ENCODE peak calls at places on chromosome 21, in seven cellular contexts. S is K562, D is GM12878, J is HCT116, G is SK-N-SH, N is H1, R is HepG2. I is an unnamed sample.

GRCh38 chr21:41255190-41255589 is 61.4 kb upstream of the FAM3B start:
- DNase-seq in G (no peak), D (no peak), J (no peak), R (no peak), N (no peak), S (no peak), I (no peak)

GRCh38 chr21:37367758-37368535 is 1.4 kb downstream of the DYRK1A start:
- DNase-seq in J (no peak), N (peak), S (peak), D (no peak), R (no peak), G (peak), I (peak)

GRCh38 chr21:42845296-42845965 is 33.9 kb downstream of the WDR4 start:
- DNase-seq in G (peak), R (no peak), J (no peak), D (no peak), S (no peak), N (no peak), I (no peak)

GRCh38 chr21:40416572-40416971 is 430.4 kb downstream of the DSCAM start:
- DNase-seq in G (no peak), N (no peak), R (no peak), S (no peak), J (no peak), D (no peak), I (no peak)

GRCh38 chr21:36487641-36488307 is 7.9 kb upstream of the CLDN14 start:
- DNase-seq in G (no peak), J (no peak), R (no peak), D (no peak), S (no peak), N (no peak), I (peak)

GRCh38 chr21:18622383-18622782 is 218.8 kb upstream of the TMPRSS15 start:
- DNase-seq in S (no peak), N (no peak), G (no peak), D (no peak), J (no peak), R (no peak), I (no peak)

GRCh38 chr21:38170283-38170682 is 86.5 kb upstream of the KCNJ15 start:
- DNase-seq in D (no peak), G (no peak), J (no peak), N (peak), R (no peak), S (no peak), I (no peak)

GRCh38 chr21:31363720-31364119 is 19.7 kb upstream of the TIAM1 start:
- DNase-seq in N (no peak), R (no peak), S (no peak), G (no peak), D (no peak), J (no peak), I (no peak)

GRCh38 chr21:30579351-30579750 is 10.8 kb downstream of the KRTAP22-2 start:
- DNase-seq in S (no peak), R (no peak), N (no peak), J (no peak), G (no peak), D (no peak), I (no peak)

GRCh38 chr21:36350282-36350910 is 30.4 kb downstream of the MORC3 start:
- DNase-seq in R (no peak), N (no peak), G (no peak), J (no peak), D (no peak), S (no peak), I (no peak)

GRCh38 chr21:38346286-38346685 is 89.5 kb downstream of the KCNJ15 start:
- DNase-seq in R (no peak), N (no peak), J (no peak), D (no peak), S (no peak), G (no peak), I (no peak)

GRCh38 chr21:31530918-31531705 is 128.4 kb upstream of the SOD1 start:
- DNase-seq in D (no peak), G (peak), N (no peak), S (no peak), R (no peak), J (no peak), I (peak)

GRCh38 chr21:42732033-42732410 is 78.6 kb downstream of the PDE9A start:
- DNase-seq in G (no peak), J (no peak), S (no peak), N (no peak), D (no peak), R (no peak), I (no peak)

GRCh38 chr21:35812679-35813078 is 247.6 kb downstream of the SETD4 start:
- DNase-seq in R (no peak), D (no peak), N (no peak), S (no peak), J (no peak), G (no peak), I (no peak)

GRCh38 chr21:41713495-41714281 is 53.2 kb downstream of the RIPK4 start:
- DNase-seq in G (no peak), N (no peak), D (no peak), J (no peak), R (peak), S (no peak), I (no peak)

GRCh38 chr21:29431680-29432079 is 133.0 kb downstream of the BACH1 start:
- DNase-seq in R (no peak), S (no peak), D (no peak), J (no peak), N (no peak), G (no peak), I (no peak)

GRCh38 chr21:15842565-15842880 is 112.7 kb downstream of the USP25 start:
- DNase-seq in J (no peak), G (no peak), D (no peak), R (no peak), N (no peak), S (no peak), I (no peak)

GRCh38 chr21:42661688-42662429 is 8.4 kb downstream of the PDE9A start:
- DNase-seq in N (no peak), D (no peak), G (no peak), J (no peak), R (no peak), S (no peak), I (no peak)

GRCh38 chr21:35316933-35317332 is 267.8 kb upstream of the RUNX1 start:
- DNase-seq in N (no peak), R (no peak), D (no peak), S (no peak), J (no peak), G (peak), I (no peak)

GRCh38 chr21:31630062-31630711 is 29.3 kb upstream of the SOD1 start:
- DNase-seq in R (peak), G (no peak), S (no peak), J (peak), D (no peak), N (no peak), I (no peak)

GRCh38 chr21:43809346-43809799 is 20.0 kb downstream of the RRP1 start:
- DNase-seq in N (no peak), G (no peak), R (no peak), D (no peak), S (no peak), J (no peak), I (no peak)

GRCh38 chr21:27837933-27838332 is 871.0 kb upstream of the ADAMTS5 start:
- DNase-seq in D (no peak), J (no peak), S (no peak), R (no peak), G (no peak), N (no peak), I (no peak)

GRCh38 chr21:41348434-41348833 is 13.4 kb upstream of the MX2 start:
- DNase-seq in N (no peak), R (no peak), D (no peak), G (no peak), J (no peak), S (no peak), I (no peak)

GRCh38 chr21:18138507-18138906 is 106.1 kb upstream of the CHODL start:
- DNase-seq in N (no peak), D (no peak), S (no peak), G (no peak), R (no peak), J (no peak), I (no peak)

GRCh38 chr21:45004059-45004422 is 64.2 kb downstream of the SLX9 start:
- DNase-seq in N (no peak), D (no peak), J (no peak), S (no peak), G (no peak), R (no peak), I (no peak)
- TF ChIP-seq JUND in N (no peak), D (no peak), J (no peak), S (no peak), G (no peak), R (no peak), I (no peak)

GRCh38 chr21:45568383-45568782 is 26.1 kb upstream of the SLC19A1 start:
- DNase-seq in N (no peak), D (no peak), S (no peak), J (no peak), G (no peak), R (no peak), I (no peak)
- TF ChIP-seq JUND in N (no peak), D (no peak), S (no peak), J (no peak), G (no peak), R (no peak), I (no peak)

GRCh38 chr21:32802954-32803353 is 31.4 kb upstream of the PAXBP1 start:
- DNase-seq in R (no peak), D (no peak), J (no peak), S (no peak), N (no peak), G (no peak), I (no peak)

GRCh38 chr21:32800056-32800455 is 28.5 kb upstream of the PAXBP1 start:
- DNase-seq in J (no peak), N (no peak), S (no peak), R (no peak), G (no peak), D (no peak), I (no peak)

GRCh38 chr21:32807717-32808380 is 36.3 kb upstream of the PAXBP1 start:
- DNase-seq in G (no peak), R (no peak), S (no peak), N (no peak), J (no peak), D (no peak), I (no peak)

GRCh38 chr21:32806810-32807386 is 35.3 kb upstream of the PAXBP1 start:
- DNase-seq in J (no peak), N (no peak), G (no peak), D (no peak), R (no peak), S (no peak), I (no peak)

GRCh38 chr21:32803651-32804050 is 32.1 kb upstream of the PAXBP1 start:
- DNase-seq in D (no peak), G (no peak), N (no peak), S (no peak), R (no peak), J (no peak), I (no peak)
- TF ChIP-seq JUND in D (no peak), G (no peak), N (no peak), S (no peak), R (no peak), J (no peak), I (no peak)

GRCh38 chr21:44812640-44813039 is 5.2 kb downstream of the SUMO3 start:
- DNase-seq in N (no peak), R (no peak), S (no peak), J (no peak), D (no peak), G (no peak), I (no peak)
- TF ChIP-seq JUND in N (no peak), R (no peak), S (no peak), J (no peak), D (no peak), G (no peak), I (no peak)

GRCh38 chr21:45000637-45001133 is 60.9 kb downstream of the SLX9 start:
- DNase-seq in J (no peak), S (no peak), D (no peak), R (no peak), G (no peak), N (no peak), I (no peak)
- TF ChIP-seq JUND in J (no peak), S (no peak), D (no peak), R (no peak), G (no peak), N (no peak), I (no peak)

DNA sequence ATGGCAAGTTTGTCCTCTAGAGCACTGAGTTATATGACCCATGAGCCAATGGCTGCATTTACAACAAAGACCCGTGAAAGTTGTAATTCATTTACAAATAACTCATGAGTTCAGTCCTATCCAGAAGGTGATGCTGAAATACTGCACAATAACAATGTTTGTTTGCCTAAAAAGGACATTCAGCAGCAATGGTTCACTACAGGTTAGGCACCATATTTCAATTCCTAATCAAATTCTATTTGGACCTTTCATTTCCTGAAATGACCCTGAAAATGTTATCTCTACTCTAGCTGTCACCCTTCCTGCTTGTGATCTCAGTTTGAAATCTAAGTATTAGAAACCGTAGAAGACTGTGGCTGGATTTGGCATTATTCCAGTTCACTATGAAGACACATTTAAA is 191.2 kb upstream of the SAMSN1 start:
- DNase-seq in J (no peak), S (no peak), D (no peak), G (no peak), R (no peak), N (no peak), I (no peak)
- TF ChIP-seq JUND in J (no peak), S (no peak), D (no peak), G (no peak), R (no peak), N (no peak), I (no peak)

GRCh38 chr21:26836546-26836945 is 8.7 kb downstream of the ADAMTS1 start:
- DNase-seq in D (no peak), G (no peak), N (no peak), J (no peak), S (no peak), R (no peak), I (no peak)

GRCh38 chr21:26833460-26833939 is 11.7 kb downstream of the ADAMTS1 start:
- DNase-seq in N (no peak), G (no peak), R (no peak), S (no peak), J (no peak), D (no peak), I (no peak)

GRCh38 chr21:26835714-26836265 is 9.4 kb downstream of the ADAMTS1 start:
- DNase-seq in J (no peak), G (no peak), D (no peak), S (no peak), R (no peak), N (no peak), I (no peak)

GRCh38 chr21:26834181-26834945 is 10.8 kb downstream of the ADAMTS1 start:
- DNase-seq in N (no peak), J (no peak), R (no peak), S (no peak), G (no peak), D (no peak), I (no peak)

DNA sequence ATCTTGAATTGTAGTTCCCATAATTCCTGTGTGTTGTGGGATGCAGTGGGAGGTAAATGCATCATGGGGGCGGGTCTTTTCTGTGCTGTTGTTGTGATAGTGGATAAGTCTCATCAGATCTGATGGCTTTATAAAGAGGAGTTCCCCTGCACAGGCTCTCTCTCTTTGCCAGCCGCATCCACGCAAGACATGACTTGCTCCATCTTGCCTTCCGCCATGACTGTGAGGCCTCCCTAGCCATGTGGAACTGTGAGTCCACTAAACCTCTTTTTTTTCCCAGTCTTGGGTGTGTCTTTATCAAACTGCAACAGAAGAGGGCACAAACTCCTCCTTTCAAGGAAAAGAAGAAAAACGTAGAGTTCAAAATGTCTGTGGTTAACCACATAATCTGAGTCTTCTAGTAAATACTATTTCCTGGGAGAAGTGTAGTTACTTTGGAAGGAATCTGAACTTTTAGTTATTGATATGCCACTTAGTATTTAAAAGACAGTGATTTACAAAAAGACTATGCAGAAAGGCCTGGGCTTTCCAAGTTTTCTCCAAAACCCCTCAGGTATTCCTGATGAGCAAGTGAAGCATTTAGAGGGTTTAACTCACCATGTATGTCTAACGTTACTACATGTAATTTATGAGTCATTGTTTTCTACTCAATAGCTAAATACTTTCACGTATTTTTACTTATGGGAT is 10.0 kb downstream of the ADAMTS1 start:
- DNase-seq in G (no peak), S (no peak), J (no peak), N (no peak), R (no peak), D (no peak), I (no peak)
- TF ChIP-seq JUND in G (no peak), S (no peak), J (no peak), N (no peak), R (no peak), D (no peak), I (no peak)

GRCh38 chr21:33949516-33950424 is 34.2 kb upstream of the ATP5PO start:
- DNase-seq in N (peak), D (peak), R (no peak), J (no peak), S (no peak), G (no peak), I (no peak)

GRCh38 chr21:33947451-33948095 is 32.0 kb upstream of the ATP5PO start:
- DNase-seq in J (peak), R (peak), D (peak), G (peak), N (peak), S (peak), I (peak)

GRCh38 chr21:33950425-33951079 is 34.9 kb upstream of the ATP5PO start:
- DNase-seq in N (peak), S (no peak), G (no peak), J (no peak), D (no peak), R (no peak), I (no peak)

GRCh38 chr21:33948096-33948950 is 32.7 kb upstream of the ATP5PO start:
- DNase-seq in R (no peak), N (peak), S (peak), J (peak), D (peak), G (peak), I (peak)

DNA sequence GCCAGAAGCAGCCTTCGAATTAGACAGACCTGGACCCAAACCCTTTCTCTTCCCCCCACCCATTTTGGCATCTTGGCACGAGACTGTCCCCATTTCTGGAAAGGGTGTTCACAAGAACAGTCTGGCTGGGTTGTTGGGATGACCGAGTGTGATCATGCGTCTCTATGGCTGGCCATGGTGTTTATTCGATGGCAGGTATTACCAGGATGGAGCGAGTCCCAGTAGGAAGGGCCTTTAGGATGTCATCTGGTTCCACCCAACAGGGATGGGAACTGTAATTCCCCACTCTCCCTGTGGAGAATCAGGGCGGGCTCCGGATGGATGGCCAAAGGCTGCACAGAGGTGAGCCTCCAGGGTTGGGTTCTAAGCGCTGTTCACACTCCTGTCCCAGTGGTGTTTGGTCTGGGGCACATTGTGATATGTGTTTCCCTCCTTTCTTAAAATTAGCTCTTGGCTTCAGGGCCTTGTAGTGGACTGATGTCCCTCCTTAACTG is 33.4 kb upstream of the ATP5PO start:
- DNase-seq in N (peak), G (no peak), S (no peak), J (no peak), D (no peak), R (no peak), I (no peak)
- TF ChIP-seq JUND in N (no peak), G (no peak), S (no peak), J (no peak), D (no peak), R (no peak), I (no peak)